ENCODE peak calls at places on chromosomes 1 and 21, in six cellular contexts. I is stimulated activated CD8-positive, alpha-beta memory T cell treated with anti-CD3 and anti-CD28 coated beads, Interleukin-15, amount 100 ng/mL, for 4 hours; H is Calu3; W is D341Med; P is stimulated activated CD4-positive, alpha-beta T cell treated with anti-CD3 and anti-CD28 coated beads, Interleukin-1b, Interleukin-23, amount 100 ng/mL, for 48 hours; K is CD4-positive, alpha-beta T cell. O is an unnamed sample.

GRCh38 chr21:43359081-43359822 is 67.7 kb downstream of the SIK1 start:
- DNase-seq in W (no peak), I (no peak), P (no peak), K (no peak), H (no peak), O (no peak)

GRCh38 chr1:198751741-198752140 is 112.9 kb downstream of the PTPRC start:
- DNase-seq in W (no peak), H (no peak), P (no peak), I (no peak), K (no peak), O (no peak)

GRCh38 chr21:15355066-15355465 is 290.3 kb upstream of the NRIP1 start:
- DNase-seq in K (no peak), H (no peak), P (no peak), W (no peak), I (no peak), O (no peak)

GRCh38 chr1:82387070-82387366 is 586.3 kb downstream of the ADGRL2 start:
- DNase-seq in H (no peak), W (no peak), I (no peak), K (no peak), P (no peak), O (no peak)

GRCh38 chr1:145999321-146000024 is 3.1 kb upstream of the TXNIP start:
- DNase-seq in P (no peak), K (no peak), I (no peak), W (no peak), H (no peak), O (peak; percentile 70)

GRCh38 chr1:115880981-115881672 is 40.2 kb upstream of the NHLH2 start:
- DNase-seq in I (no peak), K (no peak), W (no peak), H (no peak), P (no peak), O (no peak)

GRCh38 chr1:110597966-110598365 is 8.2 kb downstream of the KCNA2 start:
- DNase-seq in I (no peak), K (no peak), H (no peak), P (no peak), W (no peak), O (no peak)

GRCh38 chr1:87805661-87806376 is 477.1 kb downstream of the LMO4 start:
- DNase-seq in K (no peak), P (no peak), W (no peak), I (no peak), H (peak; percentile 66), O (no peak)

GRCh38 chr1:25519624-25520023 is 23.8 kb upstream of the LDLRAP1 start:
- DNase-seq in H (no peak), P (no peak), W (no peak), I (no peak), K (no peak), O (no peak)

GRCh38 chr1:159752135-159752580 is 28.6 kb upstream of the DUSP23 start:
- DNase-seq in K (no peak), P (no peak), I (no peak), W (no peak), H (peak; percentile 71), O (no peak)

GRCh38 chr1:84972377-84972987 is 24.4 kb downstream of the MCOLN2 start:
- DNase-seq in P (no peak), K (no peak), I (no peak), W (no peak), H (no peak), O (no peak)

GRCh38 chr1:109910963-109911798 is 532 bp downstream of the CSF1 start:
- DNase-seq in P (no peak), I (no peak), W (peak; percentile 70), K (peak; percentile 42), H (no peak), O (no peak)

GRCh38 chr1:228297242-228297641 is 89.4 kb downstream of the OBSCN start:
- DNase-seq in H (no peak), I (no peak), K (no peak), P (no peak), W (no peak), O (no peak)

GRCh38 chr1:185154912-185155513 is 1.7 kb downstream of the TRMT1L start:
- DNase-seq in K (no peak), I (no peak), P (no peak), H (no peak), W (no peak), O (no peak)

GRCh38 chr1:10874351-10874750 is 77.9 kb upstream of the CASZ1 start:
- DNase-seq in P (no peak), I (no peak), H (no peak), K (no peak), W (peak; percentile 5), O (no peak)

GRCh38 chr1:10891081-10891480 is 94.6 kb upstream of the CASZ1 start:
- DNase-seq in K (no peak), H (no peak), I (no peak), P (no peak), W (no peak), O (no peak)